ENCODE peak calls at places on chromosomes 3 and 15, in five cellular contexts. W is WERI-Rb-1, U is AG09309, Z is GM12865, F is tibial artery. B is an unnamed sample.

GRCh38 chr3:78634316-78634715 is 1133.5 kb downstream of the ROBO1 start:
- DNase-seq in U (no peak), Z (no peak), W (no peak), F (no peak), B (no peak)

GRCh38 chr15:82014989-82015388 is 30.8 kb downstream of the MEX3B start:
- DNase-seq in W (no peak), F (no peak), U (no peak), Z (no peak), B (no peak)

GRCh38 chr15:95998935-95999334 is 331.6 kb upstream of the NR2F2 start:
- DNase-seq in U (no peak), F (no peak), W (no peak), Z (no peak), B (no peak)

GRCh38 chr15:81189583-81190283 is 6.9 kb upstream of the IL16 start:
- DNase-seq in F (peak), W (no peak), Z (no peak), U (peak), B (peak)

GRCh38 chr15:64009798-64010241 is 36.5 kb downstream of the DAPK2 start:
- DNase-seq in U (no peak), W (no peak), F (no peak), Z (peak), B (peak)

GRCh38 chr15:99682455-99682854 is 50.8 kb downstream of the LYSMD4 start:
- DNase-seq in U (peak), W (no peak), Z (no peak), F (no peak), B (peak)

GRCh38 chr3:160929595-160929994 is 173.6 kb downstream of the PPM1L start:
- DNase-seq in F (no peak), W (peak), U (no peak), Z (no peak), B (no peak)

GRCh38 chr3:20288050-20288449 is 102.0 kb upstream of the SGO1 start:
- DNase-seq in U (no peak), F (no peak), Z (no peak), W (no peak), B (no peak)

GRCh38 chr3:42906085-42906904 is at the start of gene ZNF662:
- DNase-seq in F (peak), Z (no peak), W (no peak), U (no peak), B (peak)

GRCh38 chr15:80489030-80489594 is 84.9 kb downstream of the ARNT2 start:
- DNase-seq in W (no peak), Z (no peak), U (peak), F (no peak), B (peak)

GRCh38 chr3:163878396-163878795 is 1199.9 kb downstream of the SI start:
- DNase-seq in Z (no peak), U (no peak), F (no peak), W (no peak), B (peak)

GRCh38 chr3:56775356-56775914 is 26.3 kb downstream of the ARHGEF3 start:
- DNase-seq in Z (no peak), F (no peak), U (no peak), W (no peak), B (no peak)

GRCh38 chr15:56244811-56245576 is 1.3 kb upstream of the RFX7 start:
- DNase-seq in U (no peak), W (peak), Z (peak), F (no peak), B (no peak)

GRCh38 chr3:62277986-62278385 is 95.4 kb downstream of the FEZF2 start:
- DNase-seq in F (no peak), W (no peak), Z (no peak), U (no peak), B (no peak)

GRCh38 chr15:40454904-40455391 is 14.2 kb downstream of the BAHD1 start:
- DNase-seq in Z (no peak), U (no peak), F (no peak), W (no peak), B (peak)

GRCh38 chr3:39144748-39145380 is 8.5 kb downstream of the CSRNP1 start:
- DNase-seq in Z (no peak), U (no peak), F (no peak), W (no peak), B (no peak)

GRCh38 chr3:26264708-26265107 is 357.9 kb upstream of the LRRC3B start:
- DNase-seq in F (no peak), W (no peak), U (no peak), Z (no peak), B (no peak)

GRCh38 chr3:135565481-135565880 is 400.0 kb upstream of the PPP2R3A start:
- DNase-seq in Z (no peak), W (no peak), U (no peak), F (no peak), B (no peak)

GRCh38 chr3:171345112-171345843 is 114.9 kb downstream of the TNIK start:
- DNase-seq in U (no peak), Z (no peak), W (no peak), F (no peak), B (no peak)

GRCh38 chr15:41438206-41438605 is 21.3 kb downstream of the RTF1 start:
- DNase-seq in Z (no peak), F (no peak), W (no peak), U (no peak), B (no peak)

GRCh38 chr15:101187820-101188516 is 63.9 kb downstream of the CHSY1 start:
- DNase-seq in W (no peak), F (no peak), U (peak), Z (peak), B (no peak)

GRCh38 chr3:119240101-119240581 is 537 bp downstream of the B4GALT4 start:
- DNase-seq in F (peak), Z (no peak), W (no peak), U (no peak), B (no peak)

GRCh38 chr3:146589899-146590508 is 15.1 kb downstream of the PLSCR5 start:
- DNase-seq in U (no peak), Z (peak), W (peak), F (no peak), B (peak)

GRCh38 chr3:48372377-48372770 is 355 bp downstream of the FBXW12 start:
- DNase-seq in Z (no peak), F (no peak), U (no peak), W (no peak), B (no peak)

GRCh38 chr15:28093761-28094535 is 5.2 kb downstream of the OCA2 start:
- DNase-seq in F (no peak), W (no peak), Z (no peak), U (no peak), B (no peak)

GRCh38 chr15:100877551-100877950 is 2.1 kb upstream of the ALDH1A3 start:
- DNase-seq in F (no peak), U (no peak), W (peak), Z (no peak), B (peak)

GRCh38 chr15:55894406-55894965 is 98.9 kb downstream of the NEDD4 start:
- DNase-seq in Z (peak), W (no peak), U (no peak), F (no peak), B (no peak)

GRCh38 chr3:15291589-15292541 is 40.5 kb downstream of the SH3BP5 start:
- DNase-seq in F (no peak), W (no peak), Z (peak), U (no peak), B (no peak)

GRCh38 chr15:61527836-61528589 is 298.9 kb upstream of the RORA start:
- DNase-seq in Z (peak), F (no peak), W (peak), U (no peak), B (no peak)

GRCh38 chr15:74780983-74781672 is 752 bp upstream of the CSK start:
- DNase-seq in W (no peak), F (no peak), U (no peak), Z (peak), B (peak)

GRCh38 chr15:66254364-66255292 is 1.1 kb upstream of the MEGF11 start:
- DNase-seq in Z (no peak), W (no peak), F (no peak), U (no peak), B (no peak)

GRCh38 chr15:75024102-75024636 is 779 bp downstream of the PPCDC start:
- DNase-seq in F (no peak), W (no peak), Z (peak), U (no peak), B (peak)

GRCh38 chr15:62068787-62069170 is 2.0 kb downstream of the C2CD4A start:
- DNase-seq in F (no peak), U (no peak), Z (no peak), W (no peak), B (peak)

GRCh38 chr3:44045476-44046275 is 196.0 kb upstream of the TOPAZ1 start:
- DNase-seq in W (no peak), U (no peak), Z (peak), F (peak), B (no peak)

GRCh38 chr3:160931474-160931873 is 173.7 kb downstream of the B3GALNT1 start:
- DNase-seq in U (peak), Z (no peak), F (no peak), W (no peak), B (no peak)

GRCh38 chr3:57893156-57893555 is 115.1 kb upstream of the FLNB start:
- DNase-seq in Z (no peak), F (no peak), U (no peak), W (no peak), B (no peak)

GRCh38 chr3:57890874-57891273 is 117.3 kb upstream of the FLNB start:
- DNase-seq in U (no peak), F (no peak), W (no peak), Z (no peak), B (no peak)

GRCh38 chr3:57893668-57894067 is 114.6 kb upstream of the FLNB start:
- DNase-seq in F (no peak), U (no peak), Z (no peak), W (no peak), B (no peak)

GRCh38 chr3:57889807-57890206 is 118.4 kb upstream of the FLNB start:
- DNase-seq in W (no peak), U (no peak), Z (no peak), F (no peak), B (no peak)

DNA sequence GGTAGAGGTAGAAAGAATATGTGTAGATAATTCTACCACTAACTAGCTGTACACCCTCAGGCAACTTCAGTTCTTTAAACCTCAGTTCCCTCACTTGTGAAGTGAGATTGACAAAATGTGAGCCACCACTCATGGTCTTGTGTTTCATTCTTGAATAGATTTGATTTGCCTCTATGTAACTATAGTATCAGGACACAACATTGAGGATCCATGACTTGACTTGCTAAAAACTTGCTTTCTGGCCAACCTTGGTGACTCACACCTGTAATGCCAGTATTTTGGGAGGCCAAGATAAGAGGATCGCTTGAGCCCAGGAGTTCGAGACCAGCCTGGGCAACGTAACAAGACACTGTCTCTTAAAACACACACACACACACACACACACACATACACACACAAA is 115.8 kb upstream of the FLNB start:
- DNase-seq in U (no peak), Z (no peak), F (no peak), W (no peak), B (peak)
- H3K4me3 ChIP-seq in U (no peak), Z (no peak), F (peak), W (no peak), B (no peak)

GRCh38 chr3:177878192-177878591 is 658.0 kb upstream of the KCNMB2 start:
- DNase-seq in W (no peak), F (no peak), U (no peak), Z (no peak), B (no peak)
- TF ChIP-seq CTCF in W (no peak), F (no peak), U (no peak), Z (no peak), B (no peak)

GRCh38 chr15:76994971-76995945 is at the start of gene PSTPIP1:
- DNase-seq in W (no peak), U (no peak), F (no peak), Z (peak), B (peak)
- H3K4me3 ChIP-seq in W (no peak), U (no peak), F (peak), Z (peak), B (no peak)

GRCh38 chr3:129323651-129324294 is 45.1 kb downstream of the HMCES start:
- DNase-seq in Z (peak), F (no peak), W (no peak), U (no peak), B (no peak)
- TF ChIP-seq CTCF in Z (peak), F (no peak), W (peak), U (peak), B (no peak)

GRCh38 chr15:52263563-52263962 is 32.0 kb downstream of the MYO5C start:
- DNase-seq in W (no peak), U (no peak), F (no peak), Z (no peak), B (no peak)

GRCh38 chr15:52259503-52259902 is 36.1 kb downstream of the MYO5C start:
- DNase-seq in W (no peak), Z (no peak), F (no peak), U (no peak), B (no peak)

GRCh38 chr15:52262364-52262763 is 33.2 kb downstream of the MYO5C start:
- DNase-seq in U (no peak), Z (no peak), W (no peak), F (no peak), B (no peak)

GRCh38 chr15:52261026-52261425 is 34.6 kb downstream of the MYO5C start:
- DNase-seq in F (no peak), U (no peak), Z (no peak), W (no peak), B (no peak)

GRCh38 chr15:52261498-52262242 is 33.9 kb downstream of the MYO5C start:
- DNase-seq in F (peak), W (no peak), U (no peak), Z (peak), B (peak)
- H3K4me3 ChIP-seq in F (no peak), W (no peak), U (no peak), Z (no peak), B (no peak)

DNA sequence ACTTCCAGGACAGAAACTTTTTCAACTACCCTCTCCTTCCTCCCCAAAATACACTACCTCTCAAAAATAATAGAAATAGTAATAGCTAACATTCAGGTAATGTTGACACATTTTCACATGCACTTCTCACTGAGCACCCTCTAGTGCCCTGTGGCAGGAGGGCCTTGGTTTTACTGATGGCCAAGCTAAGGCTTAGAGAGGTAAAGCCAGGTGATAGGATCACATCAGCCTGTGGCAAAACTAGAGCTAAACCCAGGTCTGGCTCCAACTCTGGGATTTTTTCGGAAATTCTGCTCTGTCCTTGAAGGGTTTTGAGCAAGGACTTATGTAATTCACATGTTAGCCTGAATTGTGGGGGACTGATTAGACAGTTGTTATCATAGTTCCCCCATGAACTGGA is 922 bp upstream of the TAMM41 start:
- DNase-seq in F (no peak), U (no peak), W (peak), Z (no peak), B (peak)
- TF ChIP-seq CTCF in F (no peak), U (no peak), W (peak), Z (no peak), B (peak)

DNA sequence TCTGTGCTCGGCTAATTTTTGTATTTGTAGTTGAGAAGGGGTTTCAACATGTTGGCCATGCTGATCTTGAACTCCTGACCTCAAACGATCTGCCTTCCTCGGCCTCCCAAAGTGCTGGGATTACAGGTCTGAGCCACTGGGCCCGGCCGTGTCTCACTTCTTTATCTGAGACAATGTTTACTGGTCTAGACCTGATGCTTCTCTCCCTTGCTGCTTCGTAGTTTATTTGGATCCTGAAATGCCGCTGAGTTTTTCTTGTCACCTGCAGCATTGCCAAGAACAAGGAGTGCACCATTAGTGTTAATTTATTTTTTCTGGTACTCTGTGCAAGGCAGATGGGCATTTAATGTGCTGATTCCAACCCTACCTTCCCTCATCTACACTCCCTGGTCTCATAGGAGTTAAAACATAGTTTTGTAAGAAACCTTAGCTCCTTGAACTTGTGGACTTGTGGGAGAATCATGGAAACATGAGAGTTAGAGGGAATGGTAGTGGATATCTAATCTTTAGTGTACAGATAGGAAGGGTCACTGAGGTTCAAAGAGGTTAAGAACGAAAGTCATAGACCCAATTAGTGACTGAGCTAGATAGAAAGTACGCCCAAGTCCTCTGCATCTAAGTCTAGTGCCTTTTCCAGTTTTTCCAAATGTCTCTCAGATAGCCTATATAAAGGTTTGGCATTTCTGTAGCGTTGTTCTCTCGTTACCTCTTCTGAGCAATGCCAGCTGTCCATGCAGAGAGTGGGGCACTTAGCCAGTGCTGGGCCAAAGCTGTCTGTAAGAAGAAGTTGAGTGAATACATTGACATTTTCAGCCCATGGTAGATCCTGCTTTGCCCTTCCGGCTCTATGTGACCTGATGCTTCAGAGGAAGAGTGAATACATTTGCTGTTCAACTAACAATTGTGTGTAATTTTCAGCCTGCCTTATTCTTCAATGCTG is 244.1 kb downstream of the LPP start:
- DNase-seq in Z (no peak), U (no peak), F (no peak), W (no peak), B (no peak)
- H3K4me3 ChIP-seq in Z (no peak), U (no peak), F (peak), W (no peak), B (no peak)

GRCh38 chr3:131549340-131549739 is 46.6 kb upstream of the MRPL3 start:
- DNase-seq in Z (peak), W (no peak), U (no peak), F (no peak), B (peak)
- TF ChIP-seq CTCF in Z (peak), W (peak), U (peak), F (no peak), B (peak)

DNA sequence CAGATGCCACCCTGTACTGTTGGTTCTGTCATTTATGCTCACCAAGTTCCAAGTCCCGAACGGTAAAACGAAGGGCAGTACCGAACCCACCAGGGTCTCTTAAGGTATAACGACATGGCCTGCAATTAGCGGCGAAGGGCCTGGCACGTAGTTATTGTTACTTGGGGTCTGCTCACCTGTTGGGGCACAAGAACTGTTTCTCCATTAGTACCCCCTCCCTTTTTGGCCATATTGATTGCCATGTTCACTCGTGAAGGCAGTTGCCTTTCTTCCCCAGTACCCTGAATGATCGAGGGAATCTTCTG is 435 bp downstream of the IL17RB start:
- DNase-seq in F (no peak), U (no peak), Z (no peak), W (no peak), B (no peak)
- H3K4me3 ChIP-seq in F (peak), U (no peak), Z (peak), W (no peak), B (no peak)

GRCh38 chr3:186589115-186589514 is 18.6 kb downstream of the DNAJB11 start:
- DNase-seq in W (no peak), U (no peak), Z (no peak), F (no peak), B (peak)
- TF ChIP-seq CTCF in W (peak), U (no peak), Z (no peak), F (no peak), B (peak)

B was measured in epithelial cell of esophagus.